ENCODE peak calls at places on chromosomes 5 and 9, in eight cellular contexts. One of them, this sample, is unnamed.

GRCh38 chr5:135039526-135040296 is 5.7 kb upstream of the PITX1 start:
- DNase-seq in sigmoid colon: no peak
- DNase-seq in HCT116: no peak
- DNase-seq in GM23338: peak; percentile 79
- DNase-seq in H1: peak; percentile 67
- DNase-seq in SK-N-SH: peak; percentile 71
- DNase-seq in breast epithelium: no peak
- DNase-seq in K562: no peak
- DNase-seq in this sample: no peak

GRCh38 chr5:110853267-110853666 is 114.5 kb downstream of the SLC25A46 start:
- DNase-seq in breast epithelium: no peak
- DNase-seq in HCT116: no peak
- DNase-seq in sigmoid colon: no peak
- DNase-seq in GM23338: no peak
- DNase-seq in SK-N-SH: no peak
- DNase-seq in H1: no peak
- DNase-seq in K562: no peak
- DNase-seq in this sample: no peak

GRCh38 chr5:395921-396714 is 46.9 kb upstream of the EXOC3 start:
- DNase-seq in breast epithelium: no peak
- DNase-seq in HCT116: no peak
- DNase-seq in H1: no peak
- DNase-seq in sigmoid colon: peak; percentile 50
- DNase-seq in K562: no peak
- DNase-seq in GM23338: no peak
- DNase-seq in SK-N-SH: peak; percentile 32
- DNase-seq in this sample: no peak

GRCh38 chr9:14127656-14128055 is 186.3 kb downstream of the NFIB start:
- DNase-seq in HCT116: no peak
- DNase-seq in K562: no peak
- DNase-seq in H1: no peak
- DNase-seq in SK-N-SH: no peak
- DNase-seq in breast epithelium: no peak
- DNase-seq in sigmoid colon: no peak
- DNase-seq in GM23338: no peak
- DNase-seq in this sample: no peak

GRCh38 chr5:58457040-58457439 is 2.8 kb downstream of the PLK2 start:
- DNase-seq in sigmoid colon: no peak
- DNase-seq in GM23338: no peak
- DNase-seq in breast epithelium: no peak
- DNase-seq in K562: no peak
- DNase-seq in H1: no peak
- DNase-seq in HCT116: no peak
- DNase-seq in SK-N-SH: no peak
- DNase-seq in this sample: no peak

GRCh38 chr5:99900302-99900811 is 634.8 kb upstream of the FAM174A start:
- DNase-seq in SK-N-SH: no peak
- DNase-seq in HCT116: peak; percentile 69
- DNase-seq in breast epithelium: no peak
- DNase-seq in sigmoid colon: no peak
- DNase-seq in H1: no peak
- DNase-seq in K562: no peak
- DNase-seq in GM23338: no peak
- DNase-seq in this sample: no peak

GRCh38 chr9:105114318-105114717 is 130.1 kb upstream of the SLC44A1 start:
- DNase-seq in sigmoid colon: no peak
- DNase-seq in SK-N-SH: no peak
- DNase-seq in H1: no peak
- DNase-seq in GM23338: no peak
- DNase-seq in K562: no peak
- DNase-seq in HCT116: no peak
- DNase-seq in breast epithelium: no peak
- DNase-seq in this sample: no peak

GRCh38 chr5:142737169-142737568 is 33.0 kb upstream of the ARHGAP26 start:
- DNase-seq in HCT116: no peak
- DNase-seq in breast epithelium: no peak
- DNase-seq in GM23338: no peak
- DNase-seq in SK-N-SH: no peak
- DNase-seq in sigmoid colon: no peak
- DNase-seq in K562: no peak
- DNase-seq in H1: no peak
- DNase-seq in this sample: no peak

GRCh38 chr9:70465904-70466303 is 51.4 kb upstream of the KLF9 start:
- DNase-seq in breast epithelium: no peak
- DNase-seq in H1: no peak
- DNase-seq in HCT116: no peak
- DNase-seq in K562: no peak
- DNase-seq in GM23338: no peak
- DNase-seq in sigmoid colon: no peak
- DNase-seq in SK-N-SH: no peak
- DNase-seq in this sample: no peak

GRCh38 chr5:14062178-14062577 is 81.0 kb upstream of the TRIO start:
- DNase-seq in H1: no peak
- DNase-seq in SK-N-SH: no peak
- DNase-seq in K562: no peak
- DNase-seq in breast epithelium: no peak
- DNase-seq in sigmoid colon: no peak
- DNase-seq in HCT116: no peak
- DNase-seq in GM23338: no peak
- DNase-seq in this sample: no peak

GRCh38 chr5:121029536-121030245 is 565.6 kb downstream of the PRR16 start:
- DNase-seq in HCT116: no peak
- DNase-seq in sigmoid colon: no peak
- DNase-seq in SK-N-SH: no peak
- DNase-seq in breast epithelium: no peak
- DNase-seq in H1: no peak
- DNase-seq in K562: no peak
- DNase-seq in GM23338: no peak
- DNase-seq in this sample: no peak

GRCh38 chr9:94922098-94922607 is 195.7 kb downstream of the AOPEP start:
- DNase-seq in sigmoid colon: peak; percentile 76
- DNase-seq in breast epithelium: no peak
- DNase-seq in HCT116: no peak
- DNase-seq in K562: no peak
- DNase-seq in H1: no peak
- DNase-seq in GM23338: no peak
- DNase-seq in SK-N-SH: no peak
- DNase-seq in this sample: no peak

GRCh38 chr5:79105868-79106267 is 5.7 kb upstream of the BHMT start:
- DNase-seq in GM23338: no peak
- DNase-seq in K562: peak; percentile 16
- DNase-seq in HCT116: no peak
- DNase-seq in sigmoid colon: no peak
- DNase-seq in SK-N-SH: no peak
- DNase-seq in H1: no peak
- DNase-seq in breast epithelium: no peak
- DNase-seq in this sample: no peak

GRCh38 chr5:127936439-127936972 is 147.1 kb upstream of the SLC12A2 start:
- DNase-seq in sigmoid colon: no peak
- DNase-seq in HCT116: no peak
- DNase-seq in SK-N-SH: no peak
- DNase-seq in H1: no peak
- DNase-seq in GM23338: no peak
- DNase-seq in breast epithelium: no peak
- DNase-seq in K562: no peak
- DNase-seq in this sample: no peak

GRCh38 chr9:118360036-118360435 is 655.8 kb downstream of the TLR4 start:
- DNase-seq in SK-N-SH: no peak
- DNase-seq in K562: no peak
- DNase-seq in GM23338: no peak
- DNase-seq in HCT116: no peak
- DNase-seq in breast epithelium: no peak
- DNase-seq in H1: no peak
- DNase-seq in sigmoid colon: no peak
- DNase-seq in this sample: no peak

GRCh38 chr5:126597156-126597555 is 2.1 kb upstream of the ALDH7A1 start:
- DNase-seq in breast epithelium: no peak
- DNase-seq in GM23338: no peak
- DNase-seq in K562: no peak
- DNase-seq in SK-N-SH: no peak
- DNase-seq in H1: no peak
- DNase-seq in HCT116: no peak
- DNase-seq in sigmoid colon: no peak
- DNase-seq in this sample: no peak

GRCh38 chr9:137621131-137621757 is 2.4 kb downstream of the EHMT1 start:
- DNase-seq in SK-N-SH: no peak
- DNase-seq in sigmoid colon: no peak
- DNase-seq in breast epithelium: no peak
- DNase-seq in H1: no peak
- DNase-seq in K562: no peak
- DNase-seq in HCT116: no peak
- DNase-seq in GM23338: peak; percentile 48
- DNase-seq in this sample: no peak

GRCh38 chr5:74542477-74542876 is 98.1 kb downstream of the ENC1 start:
- DNase-seq in HCT116: no peak
- DNase-seq in H1: no peak
- DNase-seq in breast epithelium: no peak
- DNase-seq in SK-N-SH: no peak
- DNase-seq in K562: no peak
- DNase-seq in GM23338: no peak
- DNase-seq in sigmoid colon: no peak
- DNase-seq in this sample: no peak

GRCh38 chr9:19085295-19085694 is 17.4 kb downstream of the HAUS6 start:
- DNase-seq in K562: no peak
- DNase-seq in HCT116: peak; percentile 22
- DNase-seq in GM23338: peak; percentile 82
- DNase-seq in sigmoid colon: no peak
- DNase-seq in H1: no peak
- DNase-seq in breast epithelium: no peak
- DNase-seq in SK-N-SH: peak; percentile 30
- DNase-seq in this sample: no peak

GRCh38 chr5:77424921-77425320 is 67.2 kb downstream of the WDR41 start:
- DNase-seq in breast epithelium: no peak
- DNase-seq in GM23338: no peak
- DNase-seq in sigmoid colon: no peak
- DNase-seq in HCT116: no peak
- DNase-seq in SK-N-SH: no peak
- DNase-seq in K562: no peak
- DNase-seq in H1: no peak
- DNase-seq in this sample: no peak

GRCh38 chr5:77425420-77425819 is 66.7 kb downstream of the WDR41 start:
- DNase-seq in sigmoid colon: no peak
- DNase-seq in SK-N-SH: no peak
- DNase-seq in K562: no peak
- DNase-seq in HCT116: no peak
- DNase-seq in H1: no peak
- DNase-seq in GM23338: no peak
- DNase-seq in breast epithelium: no peak
- DNase-seq in this sample: no peak

GRCh38 chr5:77425998-77426659 is 66.0 kb downstream of the WDR41 start:
- DNase-seq in sigmoid colon: no peak
- DNase-seq in GM23338: no peak
- DNase-seq in breast epithelium: no peak
- DNase-seq in SK-N-SH: no peak
- DNase-seq in K562: no peak
- DNase-seq in H1: no peak
- DNase-seq in HCT116: no peak
- DNase-seq in this sample: no peak

GRCh38 chr5:77428033-77428432 is 64.1 kb downstream of the WDR41 start:
- DNase-seq in SK-N-SH: no peak
- DNase-seq in K562: no peak
- DNase-seq in GM23338: no peak
- DNase-seq in sigmoid colon: no peak
- DNase-seq in H1: no peak
- DNase-seq in breast epithelium: no peak
- DNase-seq in HCT116: no peak
- DNase-seq in this sample: no peak

GRCh38 chr5:77426670-77427069 is 65.4 kb downstream of the WDR41 start:
- DNase-seq in K562: no peak
- DNase-seq in sigmoid colon: no peak
- DNase-seq in breast epithelium: no peak
- DNase-seq in SK-N-SH: no peak
- DNase-seq in GM23338: no peak
- DNase-seq in H1: no peak
- DNase-seq in HCT116: no peak
- DNase-seq in this sample: no peak
- TF ChIP-seq POLR2AphosphoS5 in K562: no peak
- TF ChIP-seq POLR2AphosphoS5 in sigmoid colon: no peak
- TF ChIP-seq POLR2AphosphoS5 in breast epithelium: no peak
- TF ChIP-seq POLR2AphosphoS5 in SK-N-SH: no peak
- TF ChIP-seq POLR2AphosphoS5 in GM23338: no peak
- TF ChIP-seq POLR2AphosphoS5 in H1: no peak
- TF ChIP-seq POLR2AphosphoS5 in HCT116: no peak
- TF ChIP-seq POLR2AphosphoS5 in this sample: no peak

DNA sequence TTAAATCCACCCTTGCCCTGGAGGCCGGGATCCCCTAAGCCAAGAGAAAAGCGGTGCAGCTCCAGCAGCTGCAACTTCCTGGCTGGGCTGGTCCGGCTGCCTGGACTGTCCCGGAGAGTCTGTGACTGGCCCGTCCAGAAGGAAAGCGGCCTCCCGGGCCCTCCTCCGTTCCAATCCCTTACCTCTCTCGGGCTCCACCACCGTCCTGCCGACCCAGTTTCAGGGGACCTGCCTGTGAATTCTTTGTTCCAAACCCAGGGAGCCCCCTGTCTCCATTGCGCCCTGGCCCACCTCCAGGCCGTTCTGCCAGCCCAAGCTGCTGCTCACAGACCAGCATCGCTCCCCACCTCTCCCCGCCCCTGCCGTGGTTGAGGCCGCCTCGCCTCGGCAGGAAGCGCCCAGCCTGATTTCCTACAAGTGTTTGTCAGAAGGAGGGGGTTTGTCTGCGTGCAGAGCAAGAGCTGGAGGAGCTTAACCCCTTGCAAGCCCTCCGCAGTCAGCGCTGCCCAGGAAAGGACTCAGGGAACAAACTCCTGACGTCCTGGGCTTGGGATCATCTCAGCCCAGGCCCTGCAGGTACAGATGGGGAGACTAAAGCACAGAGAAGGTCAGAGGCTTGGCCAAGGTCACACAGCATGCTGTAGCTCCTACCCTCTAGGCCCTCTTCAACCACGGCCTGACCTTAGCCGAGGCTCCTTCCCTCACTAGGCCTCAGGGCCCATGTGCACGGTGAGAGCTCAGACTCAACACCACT is at the start of gene AKNA:
- DNase-seq in sigmoid colon: peak; percentile 92
- DNase-seq in HCT116: no peak
- DNase-seq in K562: no peak
- DNase-seq in GM23338: peak; percentile 79
- DNase-seq in SK-N-SH: no peak
- DNase-seq in breast epithelium: peak; percentile 67
- DNase-seq in H1: peak; percentile 71
- DNase-seq in this sample: peak; percentile 78
- TF ChIP-seq POLR2AphosphoS5 in sigmoid colon: peak; percentile 92
- TF ChIP-seq POLR2AphosphoS5 in HCT116: no peak
- TF ChIP-seq POLR2AphosphoS5 in K562: no peak
- TF ChIP-seq POLR2AphosphoS5 in GM23338: no peak
- TF ChIP-seq POLR2AphosphoS5 in SK-N-SH: no peak
- TF ChIP-seq POLR2AphosphoS5 in breast epithelium: peak; percentile 29
- TF ChIP-seq POLR2AphosphoS5 in H1: no peak
- TF ChIP-seq POLR2AphosphoS5 in this sample: peak; percentile 96

GRCh38 chr5:131635755-131636479 is 888 bp upstream of the RAPGEF6 start:
- DNase-seq in K562: peak; percentile 15
- DNase-seq in SK-N-SH: peak; percentile 20
- DNase-seq in GM23338: peak; percentile 24
- DNase-seq in HCT116: no peak
- DNase-seq in breast epithelium: no peak
- DNase-seq in sigmoid colon: no peak
- DNase-seq in H1: no peak
- DNase-seq in this sample: no peak
- TF ChIP-seq POLR2AphosphoS5 in K562: no peak
- TF ChIP-seq POLR2AphosphoS5 in SK-N-SH: no peak
- TF ChIP-seq POLR2AphosphoS5 in GM23338: no peak
- TF ChIP-seq POLR2AphosphoS5 in HCT116: peak; percentile 52
- TF ChIP-seq POLR2AphosphoS5 in breast epithelium: no peak
- TF ChIP-seq POLR2AphosphoS5 in sigmoid colon: no peak
- TF ChIP-seq POLR2AphosphoS5 in H1: no peak
- TF ChIP-seq POLR2AphosphoS5 in this sample: no peak

GRCh38 chr9:120447959-120448500 is 131.9 kb downstream of the CDK5RAP2 start:
- DNase-seq in sigmoid colon: no peak
- DNase-seq in K562: no peak
- DNase-seq in H1: no peak
- DNase-seq in HCT116: no peak
- DNase-seq in breast epithelium: no peak
- DNase-seq in GM23338: no peak
- DNase-seq in SK-N-SH: no peak
- DNase-seq in this sample: no peak
- TF ChIP-seq POLR2AphosphoS5 in sigmoid colon: no peak
- TF ChIP-seq POLR2AphosphoS5 in K562: no peak
- TF ChIP-seq POLR2AphosphoS5 in H1: no peak
- TF ChIP-seq POLR2AphosphoS5 in HCT116: no peak
- TF ChIP-seq POLR2AphosphoS5 in breast epithelium: no peak
- TF ChIP-seq POLR2AphosphoS5 in GM23338: no peak
- TF ChIP-seq POLR2AphosphoS5 in SK-N-SH: no peak
- TF ChIP-seq POLR2AphosphoS5 in this sample: no peak